ENCODE peak calls at places on chromosomes 2 and 18, in ten cellular contexts. One of them, this sample, is unnamed.

GRCh38 chr2:41827354-41827971 is 220.4 kb upstream of the PKDCC start:
- DNase-seq in heart left ventricle: no peak
- DNase-seq in Peyer's patch: no peak
- DNase-seq in esophagus muscularis mucosa: no peak
- DNase-seq in neuronal stem cell: no peak
- DNase-seq in trophoblast cell: peak; percentile 64
- DNase-seq in upper lobe of left lung: no peak
- DNase-seq in BJ: no peak
- DNase-seq in body of pancreas: no peak
- DNase-seq in cardiac muscle cell: no peak
- DNase-seq in this sample: no peak

GRCh38 chr2:9653485-9654271 is 22.9 kb upstream of the YWHAQ start:
- DNase-seq in BJ: no peak
- DNase-seq in trophoblast cell: no peak
- DNase-seq in body of pancreas: no peak
- DNase-seq in neuronal stem cell: no peak
- DNase-seq in Peyer's patch: no peak
- DNase-seq in esophagus muscularis mucosa: no peak
- DNase-seq in upper lobe of left lung: no peak
- DNase-seq in heart left ventricle: no peak
- DNase-seq in cardiac muscle cell: no peak
- DNase-seq in this sample: no peak

GRCh38 chr2:86807462-86808275 is 17.0 kb upstream of the CD8A start:
- DNase-seq in neuronal stem cell: no peak
- DNase-seq in cardiac muscle cell: peak; percentile 67
- DNase-seq in esophagus muscularis mucosa: no peak
- DNase-seq in heart left ventricle: no peak
- DNase-seq in BJ: no peak
- DNase-seq in trophoblast cell: peak; percentile 98
- DNase-seq in upper lobe of left lung: peak; percentile 59
- DNase-seq in Peyer's patch: peak; percentile 47
- DNase-seq in body of pancreas: peak; percentile 31
- DNase-seq in this sample: no peak

GRCh38 chr2:239574434-239575156 is 173.8 kb upstream of the HDAC4 start:
- DNase-seq in neuronal stem cell: no peak
- DNase-seq in Peyer's patch: no peak
- DNase-seq in BJ: no peak
- DNase-seq in upper lobe of left lung: no peak
- DNase-seq in esophagus muscularis mucosa: no peak
- DNase-seq in trophoblast cell: no peak
- DNase-seq in body of pancreas: no peak
- DNase-seq in heart left ventricle: no peak
- DNase-seq in cardiac muscle cell: no peak
- DNase-seq in this sample: no peak

GRCh38 chr2:37324536-37324785 is 172 bp downstream of the PRKD3 start:
- DNase-seq in Peyer's patch: peak; percentile 77
- DNase-seq in upper lobe of left lung: peak; percentile 84
- DNase-seq in neuronal stem cell: peak; percentile 71
- DNase-seq in trophoblast cell: peak; percentile 69
- DNase-seq in BJ: no peak
- DNase-seq in heart left ventricle: peak; percentile 87
- DNase-seq in cardiac muscle cell: peak; percentile 92
- DNase-seq in body of pancreas: peak; percentile 80
- DNase-seq in esophagus muscularis mucosa: no peak
- DNase-seq in this sample: peak; percentile 68

GRCh38 chr2:168212866-168213265 is 34.5 kb downstream of the STK39 start:
- DNase-seq in neuronal stem cell: no peak
- DNase-seq in trophoblast cell: no peak
- DNase-seq in heart left ventricle: no peak
- DNase-seq in BJ: no peak
- DNase-seq in esophagus muscularis mucosa: no peak
- DNase-seq in Peyer's patch: no peak
- DNase-seq in cardiac muscle cell: no peak
- DNase-seq in body of pancreas: no peak
- DNase-seq in upper lobe of left lung: no peak
- DNase-seq in this sample: no peak

GRCh38 chr18:77397617-77398016 is 148.0 kb downstream of the GALR1 start:
- DNase-seq in cardiac muscle cell: no peak
- DNase-seq in upper lobe of left lung: no peak
- DNase-seq in Peyer's patch: no peak
- DNase-seq in BJ: no peak
- DNase-seq in trophoblast cell: no peak
- DNase-seq in esophagus muscularis mucosa: no peak
- DNase-seq in body of pancreas: no peak
- DNase-seq in neuronal stem cell: no peak
- DNase-seq in heart left ventricle: no peak
- DNase-seq in this sample: no peak

GRCh38 chr2:44083054-44083453 is 85.6 kb upstream of the PPM1B start:
- DNase-seq in cardiac muscle cell: no peak
- DNase-seq in Peyer's patch: no peak
- DNase-seq in trophoblast cell: no peak
- DNase-seq in BJ: no peak
- DNase-seq in upper lobe of left lung: no peak
- DNase-seq in neuronal stem cell: no peak
- DNase-seq in heart left ventricle: no peak
- DNase-seq in esophagus muscularis mucosa: no peak
- DNase-seq in body of pancreas: no peak
- DNase-seq in this sample: peak; percentile 21

GRCh38 chr2:107529146-107529545 is 297.5 kb upstream of the RGPD4 start:
- DNase-seq in cardiac muscle cell: peak; percentile 31
- DNase-seq in heart left ventricle: peak; percentile 16
- DNase-seq in Peyer's patch: no peak
- DNase-seq in neuronal stem cell: no peak
- DNase-seq in BJ: no peak
- DNase-seq in upper lobe of left lung: no peak
- DNase-seq in body of pancreas: no peak
- DNase-seq in esophagus muscularis mucosa: no peak
- DNase-seq in trophoblast cell: no peak
- DNase-seq in this sample: no peak

GRCh38 chr2:181130686-181131085 is 150.3 kb downstream of the UBE2E3 start:
- DNase-seq in neuronal stem cell: no peak
- DNase-seq in trophoblast cell: no peak
- DNase-seq in esophagus muscularis mucosa: no peak
- DNase-seq in BJ: no peak
- DNase-seq in Peyer's patch: no peak
- DNase-seq in upper lobe of left lung: no peak
- DNase-seq in body of pancreas: no peak
- DNase-seq in cardiac muscle cell: no peak
- DNase-seq in heart left ventricle: no peak
- DNase-seq in this sample: no peak

GRCh38 chr2:104744537-104744936 is 109.4 kb upstream of the POU3F3 start:
- DNase-seq in trophoblast cell: peak; percentile 9
- DNase-seq in cardiac muscle cell: no peak
- DNase-seq in upper lobe of left lung: no peak
- DNase-seq in Peyer's patch: no peak
- DNase-seq in body of pancreas: no peak
- DNase-seq in neuronal stem cell: no peak
- DNase-seq in esophagus muscularis mucosa: no peak
- DNase-seq in heart left ventricle: no peak
- DNase-seq in BJ: no peak
- DNase-seq in this sample: no peak

DNA sequence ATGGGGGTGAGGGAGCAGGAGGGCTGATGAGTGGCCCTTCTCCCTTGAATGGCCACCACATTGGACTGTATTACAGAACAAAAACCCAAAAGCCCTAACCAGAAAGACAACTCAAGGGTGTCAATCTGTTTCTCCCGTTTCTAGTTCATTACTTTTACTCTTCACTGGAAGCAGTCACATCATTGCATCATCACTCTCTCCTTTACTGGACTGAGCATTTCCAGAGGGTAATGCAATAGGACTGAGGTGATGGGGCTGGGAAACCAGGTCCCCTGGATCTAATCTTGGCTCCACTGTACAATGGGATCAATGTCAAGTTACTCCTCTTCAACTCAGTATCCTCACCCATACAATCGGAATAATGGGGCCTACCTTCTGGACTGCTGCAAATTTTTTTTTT is 56.1 kb downstream of the BCL2 start:
- DNase-seq in upper lobe of left lung: no peak
- DNase-seq in Peyer's patch: no peak
- DNase-seq in esophagus muscularis mucosa: no peak
- DNase-seq in body of pancreas: no peak
- DNase-seq in BJ: no peak
- DNase-seq in heart left ventricle: no peak
- DNase-seq in neuronal stem cell: no peak
- DNase-seq in cardiac muscle cell: no peak
- DNase-seq in trophoblast cell: no peak
- DNase-seq in this sample: no peak
- H3K36me3 ChIP-seq in upper lobe of left lung: no peaks in the 10 kb centered on the region
- H3K36me3 ChIP-seq in Peyer's patch: no peaks in the 10 kb centered on the region
- H3K36me3 ChIP-seq in esophagus muscularis mucosa: no peaks in the 10 kb centered on the region
- H3K36me3 ChIP-seq in body of pancreas: no peaks in the 10 kb centered on the region
- H3K36me3 ChIP-seq in BJ: no peaks in the 10 kb centered on the region
- H3K36me3 ChIP-seq in heart left ventricle: no peaks in the 10 kb centered on the region
- H3K36me3 ChIP-seq in neuronal stem cell: no peaks in the 10 kb centered on the region
- H3K36me3 ChIP-seq in cardiac muscle cell: no peaks in the 10 kb centered on the region
- H3K36me3 ChIP-seq in trophoblast cell: no peaks in the 10 kb centered on the region
- H3K36me3 ChIP-seq in this sample: no peaks in the 10 kb centered on the region

DNA sequence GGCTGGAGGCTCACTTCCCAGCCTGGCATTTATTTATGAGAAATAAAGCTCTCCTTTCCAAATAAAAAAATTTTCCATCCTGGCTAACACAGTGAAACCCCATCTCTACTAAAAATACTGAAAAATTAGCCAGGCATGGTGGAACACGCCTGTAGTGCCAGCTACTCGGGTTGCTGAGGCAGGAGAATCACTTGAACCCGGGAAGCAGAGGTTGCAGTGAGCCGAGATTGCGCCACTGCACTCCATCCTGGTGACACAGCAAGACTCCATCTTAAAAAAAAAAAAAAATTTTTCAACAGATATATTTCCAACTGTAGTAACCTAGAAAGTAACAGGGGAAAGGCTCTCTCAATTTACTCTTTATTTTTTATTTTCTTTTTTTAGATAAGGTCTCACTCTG is 6.1 kb upstream of the PCBP1 start:
- DNase-seq in body of pancreas: no peak
- DNase-seq in cardiac muscle cell: no peak
- DNase-seq in heart left ventricle: no peak
- DNase-seq in esophagus muscularis mucosa: no peak
- DNase-seq in neuronal stem cell: no peak
- DNase-seq in Peyer's patch: no peak
- DNase-seq in BJ: no peak
- DNase-seq in upper lobe of left lung: no peak
- DNase-seq in trophoblast cell: no peak
- DNase-seq in this sample: no peak
- H3K36me3 ChIP-seq in body of pancreas: peaks cover 6% of the 10 kb centered on the region
- H3K36me3 ChIP-seq in cardiac muscle cell: peaks cover 40% of the 10 kb centered on the region
- H3K36me3 ChIP-seq in heart left ventricle: peaks cover 10% of the 10 kb centered on the region
- H3K36me3 ChIP-seq in esophagus muscularis mucosa: peaks cover 21% of the 10 kb centered on the region
- H3K36me3 ChIP-seq in neuronal stem cell: peaks cover 19% of the 10 kb centered on the region
- H3K36me3 ChIP-seq in Peyer's patch: peaks cover 41% of the 10 kb centered on the region
- H3K36me3 ChIP-seq in BJ: peaks cover 4% of the 10 kb centered on the region
- H3K36me3 ChIP-seq in upper lobe of left lung: peaks cover 38% of the 10 kb centered on the region
- H3K36me3 ChIP-seq in trophoblast cell: peaks cover 10% of the 10 kb centered on the region
- H3K36me3 ChIP-seq in this sample: peaks cover 67% of the 10 kb centered on the region

GRCh38 chr2:215386566-215386965 is 49.3 kb downstream of the FN1 start:
- DNase-seq in body of pancreas: no peak
- DNase-seq in cardiac muscle cell: no peak
- DNase-seq in neuronal stem cell: no peak
- DNase-seq in Peyer's patch: no peak
- DNase-seq in BJ: no peak
- DNase-seq in esophagus muscularis mucosa: no peak
- DNase-seq in heart left ventricle: no peak
- DNase-seq in upper lobe of left lung: no peak
- DNase-seq in trophoblast cell: no peak
- DNase-seq in this sample: no peak

GRCh38 chr2:215382011-215382410 is 53.9 kb downstream of the FN1 start:
- DNase-seq in body of pancreas: no peak
- DNase-seq in cardiac muscle cell: no peak
- DNase-seq in heart left ventricle: no peak
- DNase-seq in BJ: no peak
- DNase-seq in neuronal stem cell: no peak
- DNase-seq in trophoblast cell: no peak
- DNase-seq in Peyer's patch: no peak
- DNase-seq in esophagus muscularis mucosa: no peak
- DNase-seq in upper lobe of left lung: no peak
- DNase-seq in this sample: no peak

GRCh38 chr2:215383652-215384279 is 52.1 kb downstream of the FN1 start:
- DNase-seq in neuronal stem cell: no peak
- DNase-seq in BJ: no peak
- DNase-seq in upper lobe of left lung: no peak
- DNase-seq in trophoblast cell: no peak
- DNase-seq in heart left ventricle: no peak
- DNase-seq in cardiac muscle cell: no peak
- DNase-seq in body of pancreas: no peak
- DNase-seq in esophagus muscularis mucosa: peak; percentile 53
- DNase-seq in Peyer's patch: no peak
- DNase-seq in this sample: no peak

GRCh38 chr2:215382480-215382879 is 53.4 kb downstream of the FN1 start:
- DNase-seq in cardiac muscle cell: no peak
- DNase-seq in trophoblast cell: no peak
- DNase-seq in upper lobe of left lung: no peak
- DNase-seq in body of pancreas: no peak
- DNase-seq in esophagus muscularis mucosa: no peak
- DNase-seq in heart left ventricle: no peak
- DNase-seq in Peyer's patch: no peak
- DNase-seq in neuronal stem cell: no peak
- DNase-seq in BJ: no peak
- DNase-seq in this sample: no peak

GRCh38 chr2:215384710-215385109 is 51.2 kb downstream of the FN1 start:
- DNase-seq in esophagus muscularis mucosa: no peak
- DNase-seq in neuronal stem cell: no peak
- DNase-seq in heart left ventricle: no peak
- DNase-seq in BJ: no peak
- DNase-seq in body of pancreas: no peak
- DNase-seq in trophoblast cell: no peak
- DNase-seq in cardiac muscle cell: no peak
- DNase-seq in Peyer's patch: no peak
- DNase-seq in upper lobe of left lung: no peak
- DNase-seq in this sample: no peak
- H3K36me3 ChIP-seq in esophagus muscularis mucosa: peaks cover 75% of the 10 kb centered on the region
- H3K36me3 ChIP-seq in neuronal stem cell: peaks cover 22% of the 10 kb centered on the region
- H3K36me3 ChIP-seq in heart left ventricle: no peaks in the 10 kb centered on the region
- H3K36me3 ChIP-seq in BJ: peaks cover 29% of the 10 kb centered on the region
- H3K36me3 ChIP-seq in body of pancreas: no peaks in the 10 kb centered on the region
- H3K36me3 ChIP-seq in trophoblast cell: peaks cover 64% of the 10 kb centered on the region
- H3K36me3 ChIP-seq in cardiac muscle cell: peaks cover 37% of the 10 kb centered on the region
- H3K36me3 ChIP-seq in Peyer's patch: peaks cover 33% of the 10 kb centered on the region
- H3K36me3 ChIP-seq in upper lobe of left lung: peaks cover 20% of the 10 kb centered on the region
- H3K36me3 ChIP-seq in this sample: no peaks in the 10 kb centered on the region

DNA sequence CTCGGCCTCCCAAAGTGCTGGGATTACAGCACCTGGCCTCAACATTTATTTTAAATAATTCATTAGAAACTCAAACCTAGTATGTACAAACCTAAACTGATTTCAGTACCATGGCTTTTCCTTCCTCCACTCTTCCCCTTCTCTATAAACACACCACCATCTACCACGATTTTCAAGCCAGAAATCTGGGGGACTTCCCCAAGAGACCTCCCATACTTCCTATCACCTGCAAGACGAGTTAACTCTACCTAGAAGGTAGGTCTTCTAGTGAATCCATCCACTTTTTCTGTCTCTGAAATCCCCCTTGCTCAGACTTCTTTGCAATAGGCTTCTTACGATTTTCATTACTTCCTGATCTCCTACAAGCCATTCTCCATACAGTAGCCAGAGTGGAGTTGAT is 7.7 kb upstream of the FAM117B start:
- DNase-seq in Peyer's patch: no peak
- DNase-seq in trophoblast cell: no peak
- DNase-seq in heart left ventricle: no peak
- DNase-seq in esophagus muscularis mucosa: no peak
- DNase-seq in body of pancreas: no peak
- DNase-seq in neuronal stem cell: no peak
- DNase-seq in cardiac muscle cell: no peak
- DNase-seq in upper lobe of left lung: no peak
- DNase-seq in BJ: no peak
- DNase-seq in this sample: no peak
- H3K36me3 ChIP-seq in Peyer's patch: no peaks in the 10 kb centered on the region
- H3K36me3 ChIP-seq in trophoblast cell: no peaks in the 10 kb centered on the region
- H3K36me3 ChIP-seq in heart left ventricle: no peaks in the 10 kb centered on the region
- H3K36me3 ChIP-seq in esophagus muscularis mucosa: no peaks in the 10 kb centered on the region
- H3K36me3 ChIP-seq in body of pancreas: no peaks in the 10 kb centered on the region
- H3K36me3 ChIP-seq in neuronal stem cell: no peaks in the 10 kb centered on the region
- H3K36me3 ChIP-seq in cardiac muscle cell: no peaks in the 10 kb centered on the region
- H3K36me3 ChIP-seq in upper lobe of left lung: no peaks in the 10 kb centered on the region
- H3K36me3 ChIP-seq in BJ: no peaks in the 10 kb centered on the region
- H3K36me3 ChIP-seq in this sample: no peaks in the 10 kb centered on the region

This sample was measured in gastrocnemius medialis.